ENCODE peak calls at places on chromosomes 6 and 20, in nine cellular contexts. One of them, this sample, is unnamed.

GRCh38 chr6:120844084-120844483 is 490.2 kb downstream of the TBC1D32 start:
- DNase-seq in effector CD4-positive, alpha-beta T cell: no peak
- DNase-seq in iPS DF 19.7: no peak
- DNase-seq in GDM1: no peak
- DNase-seq in GM13976: no peak
- DNase-seq in skeletal muscle cell: no peak
- DNase-seq in NCI-H1105 treated with DMSO at 0.1 percent for 48 hours: no peak
- DNase-seq in heart left ventricle: no peak
- DNase-seq in dorsolateral prefrontal cortex: no peak
- DNase-seq in this sample: no peak

GRCh38 chr6:103578115-103578514 is 1281.6 kb downstream of the HACE1 start:
- DNase-seq in effector CD4-positive, alpha-beta T cell: no peak
- DNase-seq in iPS DF 19.7: no peak
- DNase-seq in GDM1: no peak
- DNase-seq in GM13976: no peak
- DNase-seq in skeletal muscle cell: no peak
- DNase-seq in NCI-H1105 treated with DMSO at 0.1 percent for 48 hours: no peak
- DNase-seq in heart left ventricle: no peak
- DNase-seq in dorsolateral prefrontal cortex: no peak
- DNase-seq in this sample: no peak

GRCh38 chr6:66328181-66328580 is 621.2 kb upstream of the EYS start:
- DNase-seq in effector CD4-positive, alpha-beta T cell: no peak
- DNase-seq in iPS DF 19.7: no peak
- DNase-seq in GDM1: no peak
- DNase-seq in GM13976: no peak
- DNase-seq in skeletal muscle cell: peak
- DNase-seq in NCI-H1105 treated with DMSO at 0.1 percent for 48 hours: no peak
- DNase-seq in heart left ventricle: no peak
- DNase-seq in dorsolateral prefrontal cortex: no peak
- DNase-seq in this sample: no peak

GRCh38 chr6:110874880-110875547 is 429 bp downstream of the AMD1 start:
- DNase-seq in effector CD4-positive, alpha-beta T cell: peak
- DNase-seq in iPS DF 19.7: no peak
- DNase-seq in GDM1: no peak
- DNase-seq in GM13976: peak
- DNase-seq in skeletal muscle cell: no peak
- DNase-seq in NCI-H1105 treated with DMSO at 0.1 percent for 48 hours: peak
- DNase-seq in heart left ventricle: no peak
- DNase-seq in dorsolateral prefrontal cortex: peak
- DNase-seq in this sample: no peak

GRCh38 chr6:17740559-17741220 is 34.0 kb upstream of the NUP153 start:
- DNase-seq in effector CD4-positive, alpha-beta T cell: no peak
- DNase-seq in iPS DF 19.7: no peak
- DNase-seq in GDM1: no peak
- DNase-seq in GM13976: no peak
- DNase-seq in skeletal muscle cell: no peak
- DNase-seq in NCI-H1105 treated with DMSO at 0.1 percent for 48 hours: peak
- DNase-seq in heart left ventricle: no peak
- DNase-seq in dorsolateral prefrontal cortex: no peak
- DNase-seq in this sample: no peak

GRCh38 chr20:10094566-10095173 is 59.9 kb downstream of the ANKEF1 start:
- DNase-seq in effector CD4-positive, alpha-beta T cell: no peak
- DNase-seq in iPS DF 19.7: no peak
- DNase-seq in GDM1: no peak
- DNase-seq in GM13976: no peak
- DNase-seq in skeletal muscle cell: no peak
- DNase-seq in NCI-H1105 treated with DMSO at 0.1 percent for 48 hours: no peak
- DNase-seq in heart left ventricle: no peak
- DNase-seq in dorsolateral prefrontal cortex: no peak
- DNase-seq in this sample: no peak

GRCh38 chr6:145745861-145746260 is 10.5 kb upstream of the EPM2A start:
- DNase-seq in effector CD4-positive, alpha-beta T cell: no peak
- DNase-seq in iPS DF 19.7: no peak
- DNase-seq in GDM1: no peak
- DNase-seq in GM13976: no peak
- DNase-seq in skeletal muscle cell: no peak
- DNase-seq in NCI-H1105 treated with DMSO at 0.1 percent for 48 hours: no peak
- DNase-seq in heart left ventricle: no peak
- DNase-seq in dorsolateral prefrontal cortex: no peak
- DNase-seq in this sample: no peak

GRCh38 chr6:40477246-40478126 is 109.7 kb downstream of the LRFN2 start:
- DNase-seq in effector CD4-positive, alpha-beta T cell: no peak
- DNase-seq in iPS DF 19.7: peak
- DNase-seq in GDM1: no peak
- DNase-seq in GM13976: no peak
- DNase-seq in skeletal muscle cell: no peak
- DNase-seq in NCI-H1105 treated with DMSO at 0.1 percent for 48 hours: peak
- DNase-seq in heart left ventricle: no peak
- DNase-seq in dorsolateral prefrontal cortex: no peak
- DNase-seq in this sample: no peak

GRCh38 chr6:142728367-142728766 is 216.6 kb downstream of the HIVEP2 start:
- DNase-seq in effector CD4-positive, alpha-beta T cell: no peak
- DNase-seq in iPS DF 19.7: no peak
- DNase-seq in GDM1: no peak
- DNase-seq in GM13976: no peak
- DNase-seq in skeletal muscle cell: no peak
- DNase-seq in NCI-H1105 treated with DMSO at 0.1 percent for 48 hours: peak
- DNase-seq in heart left ventricle: no peak
- DNase-seq in dorsolateral prefrontal cortex: no peak
- DNase-seq in this sample: no peak

GRCh38 chr6:156175971-156176421 is 601.2 kb upstream of the ARID1B start:
- DNase-seq in effector CD4-positive, alpha-beta T cell: no peak
- DNase-seq in iPS DF 19.7: peak
- DNase-seq in GDM1: no peak
- DNase-seq in GM13976: no peak
- DNase-seq in skeletal muscle cell: no peak
- DNase-seq in NCI-H1105 treated with DMSO at 0.1 percent for 48 hours: peak
- DNase-seq in heart left ventricle: peak
- DNase-seq in dorsolateral prefrontal cortex: peak
- DNase-seq in this sample: no peak

GRCh38 chr6:44254201-44254956 is 2.9 kb downstream of the SLC35B2 start:
- DNase-seq in effector CD4-positive, alpha-beta T cell: no peak
- DNase-seq in iPS DF 19.7: no peak
- DNase-seq in GDM1: no peak
- DNase-seq in GM13976: no peak
- DNase-seq in skeletal muscle cell: no peak
- DNase-seq in NCI-H1105 treated with DMSO at 0.1 percent for 48 hours: no peak
- DNase-seq in heart left ventricle: no peak
- DNase-seq in dorsolateral prefrontal cortex: no peak
- DNase-seq in this sample: no peak

GRCh38 chr6:112806163-112806900 is 459.2 kb downstream of the RFPL4B start:
- DNase-seq in effector CD4-positive, alpha-beta T cell: no peak
- DNase-seq in iPS DF 19.7: no peak
- DNase-seq in GDM1: no peak
- DNase-seq in GM13976: no peak
- DNase-seq in skeletal muscle cell: no peak
- DNase-seq in NCI-H1105 treated with DMSO at 0.1 percent for 48 hours: no peak
- DNase-seq in heart left ventricle: no peak
- DNase-seq in dorsolateral prefrontal cortex: no peak
- DNase-seq in this sample: no peak

GRCh38 chr20:38536310-38536709 is 44.7 kb upstream of the ADIG start:
- DNase-seq in effector CD4-positive, alpha-beta T cell: no peak
- DNase-seq in iPS DF 19.7: no peak
- DNase-seq in GDM1: no peak
- DNase-seq in GM13976: no peak
- DNase-seq in skeletal muscle cell: peak
- DNase-seq in NCI-H1105 treated with DMSO at 0.1 percent for 48 hours: no peak
- DNase-seq in heart left ventricle: no peak
- DNase-seq in dorsolateral prefrontal cortex: no peak
- DNase-seq in this sample: no peak

GRCh38 chr20:6829510-6830116 is 62.1 kb downstream of the BMP2 start:
- DNase-seq in effector CD4-positive, alpha-beta T cell: no peak
- DNase-seq in iPS DF 19.7: no peak
- DNase-seq in GDM1: no peak
- DNase-seq in GM13976: no peak
- DNase-seq in skeletal muscle cell: no peak
- DNase-seq in NCI-H1105 treated with DMSO at 0.1 percent for 48 hours: peak
- DNase-seq in heart left ventricle: no peak
- DNase-seq in dorsolateral prefrontal cortex: no peak
- DNase-seq in this sample: no peak

GRCh38 chr6:1602356-1602713 is 7.4 kb upstream of the FOXC1 start:
- DNase-seq in effector CD4-positive, alpha-beta T cell: no peak
- DNase-seq in iPS DF 19.7: no peak
- DNase-seq in GDM1: no peak
- DNase-seq in GM13976: no peak
- DNase-seq in skeletal muscle cell: no peak
- DNase-seq in NCI-H1105 treated with DMSO at 0.1 percent for 48 hours: no peak
- DNase-seq in heart left ventricle: no peak
- DNase-seq in dorsolateral prefrontal cortex: no peak
- DNase-seq in this sample: no peak

GRCh38 chr6:28816909-28817807 is 106.6 kb downstream of the TRIM27 start:
- DNase-seq in effector CD4-positive, alpha-beta T cell: no peak
- DNase-seq in iPS DF 19.7: no peak
- DNase-seq in GDM1: no peak
- DNase-seq in GM13976: peak
- DNase-seq in skeletal muscle cell: no peak
- DNase-seq in NCI-H1105 treated with DMSO at 0.1 percent for 48 hours: peak
- DNase-seq in heart left ventricle: no peak
- DNase-seq in dorsolateral prefrontal cortex: no peak
- DNase-seq in this sample: no peak

GRCh38 chr6:155085582-155086253 is 90.6 kb downstream of the TIAM2 start:
- DNase-seq in effector CD4-positive, alpha-beta T cell: no peak
- DNase-seq in iPS DF 19.7: no peak
- DNase-seq in GDM1: no peak
- DNase-seq in GM13976: no peak
- DNase-seq in skeletal muscle cell: no peak
- DNase-seq in NCI-H1105 treated with DMSO at 0.1 percent for 48 hours: no peak
- DNase-seq in heart left ventricle: no peak
- DNase-seq in dorsolateral prefrontal cortex: no peak
- DNase-seq in this sample: no peak

GRCh38 chr6:73580247-73581149 is 59.7 kb upstream of the EEF1A1 start:
- DNase-seq in effector CD4-positive, alpha-beta T cell: peak
- DNase-seq in iPS DF 19.7: peak
- DNase-seq in GDM1: peak
- DNase-seq in GM13976: peak
- DNase-seq in skeletal muscle cell: peak
- DNase-seq in NCI-H1105 treated with DMSO at 0.1 percent for 48 hours: no peak
- DNase-seq in heart left ventricle: peak
- DNase-seq in dorsolateral prefrontal cortex: peak
- DNase-seq in this sample: peak

GRCh38 chr6:26394289-26394688 is 7.8 kb upstream of the BTN3A1 start:
- DNase-seq in effector CD4-positive, alpha-beta T cell: no peak
- DNase-seq in iPS DF 19.7: no peak
- DNase-seq in GDM1: no peak
- DNase-seq in GM13976: no peak
- DNase-seq in skeletal muscle cell: peak
- DNase-seq in NCI-H1105 treated with DMSO at 0.1 percent for 48 hours: peak
- DNase-seq in heart left ventricle: no peak
- DNase-seq in dorsolateral prefrontal cortex: no peak
- DNase-seq in this sample: no peak

GRCh38 chr20:48951646-48952045 is 30.1 kb downstream of the ARFGEF2 start:
- DNase-seq in effector CD4-positive, alpha-beta T cell: no peak
- DNase-seq in iPS DF 19.7: no peak
- DNase-seq in GDM1: no peak
- DNase-seq in GM13976: no peak
- DNase-seq in skeletal muscle cell: no peak
- DNase-seq in NCI-H1105 treated with DMSO at 0.1 percent for 48 hours: no peak
- DNase-seq in heart left ventricle: no peak
- DNase-seq in dorsolateral prefrontal cortex: no peak
- DNase-seq in this sample: no peak

GRCh38 chr20:31863296-31864085 is 6.8 kb downstream of the DUSP15 start:
- DNase-seq in effector CD4-positive, alpha-beta T cell: no peak
- DNase-seq in iPS DF 19.7: no peak
- DNase-seq in GDM1: no peak
- DNase-seq in GM13976: peak
- DNase-seq in skeletal muscle cell: no peak
- DNase-seq in NCI-H1105 treated with DMSO at 0.1 percent for 48 hours: no peak
- DNase-seq in heart left ventricle: no peak
- DNase-seq in dorsolateral prefrontal cortex: no peak
- DNase-seq in this sample: no peak

GRCh38 chr6:17820055-17820454 is 113.3 kb upstream of the NUP153 start:
- DNase-seq in effector CD4-positive, alpha-beta T cell: no peak
- DNase-seq in iPS DF 19.7: no peak
- DNase-seq in GDM1: no peak
- DNase-seq in GM13976: no peak
- DNase-seq in skeletal muscle cell: no peak
- DNase-seq in NCI-H1105 treated with DMSO at 0.1 percent for 48 hours: no peak
- DNase-seq in heart left ventricle: no peak
- DNase-seq in dorsolateral prefrontal cortex: no peak
- DNase-seq in this sample: no peak

GRCh38 chr20:10307359-10307735 is 88.7 kb downstream of the SNAP25 start:
- DNase-seq in effector CD4-positive, alpha-beta T cell: no peak
- DNase-seq in iPS DF 19.7: no peak
- DNase-seq in GDM1: no peak
- DNase-seq in GM13976: no peak
- DNase-seq in skeletal muscle cell: no peak
- DNase-seq in NCI-H1105 treated with DMSO at 0.1 percent for 48 hours: no peak
- DNase-seq in heart left ventricle: no peak
- DNase-seq in dorsolateral prefrontal cortex: no peak
- DNase-seq in this sample: no peak

GRCh38 chr6:82711105-82711829 is 347.6 kb downstream of the TPBG start:
- DNase-seq in effector CD4-positive, alpha-beta T cell: no peak
- DNase-seq in iPS DF 19.7: no peak
- DNase-seq in GDM1: no peak
- DNase-seq in GM13976: no peak
- DNase-seq in skeletal muscle cell: no peak
- DNase-seq in NCI-H1105 treated with DMSO at 0.1 percent for 48 hours: no peak
- DNase-seq in heart left ventricle: no peak
- DNase-seq in dorsolateral prefrontal cortex: no peak
- DNase-seq in this sample: no peak

This sample was measured in GM10248.